ENCODE peak calls at places on chromosomes 7 and 10, in seven cellular contexts. W is HCT116, T is OCI-LY7, O is neural progenitor cell, A is SK-N-SH, V is PC-3, N is GM23338. F is an unnamed sample.

GRCh38 chr10:17375936-17376584 is 78.3 kb downstream of the ST8SIA6 start:
- DNase-seq in W (no peak), T (peak; percentile 22), O (peak; percentile 15), A (peak; percentile 16), V (no peak), N (peak; percentile 81), F (no peak)

GRCh38 chr7:152537639-152538038 is 101.8 kb upstream of the KMT2C start:
- DNase-seq in W (no peak), T (no peak), O (no peak), A (no peak), V (no peak), N (no peak), F (no peak)

GRCh38 chr10:59382831-59383295 is 20.5 kb upstream of the FAM13C start:
- DNase-seq in W (no peak), T (no peak), O (no peak), A (no peak), V (no peak), N (no peak), F (no peak)

GRCh38 chr10:118207470-118208007 is 134.6 kb downstream of the FAM204A start:
- DNase-seq in W (no peak), T (no peak), O (no peak), A (no peak), V (no peak), N (no peak), F (no peak)

GRCh38 chr10:68074404-68074774 is 694 bp downstream of the HERC4 start:
- DNase-seq in W (no peak), T (no peak), O (no peak), A (no peak), V (no peak), N (no peak), F (no peak)

GRCh38 chr10:97762816-97763215 is 9.0 kb downstream of the SFRP5 start:
- DNase-seq in W (no peak), T (no peak), O (peak; percentile 84), A (no peak), V (no peak), N (peak; percentile 82), F (no peak)

GRCh38 chr10:123560301-123561144 is 105.6 kb upstream of the GPR26 start:
- DNase-seq in W (no peak), T (no peak), O (no peak), A (no peak), V (no peak), N (no peak), F (no peak)

GRCh38 chr10:131094406-131095108 is 217.0 kb downstream of the TCERG1L start:
- DNase-seq in W (peak; percentile 18), T (no peak), O (no peak), A (no peak), V (peak; percentile 3), N (peak; percentile 34), F (peak; percentile 34)

GRCh38 chr7:20383351-20383750 is 52.7 kb downstream of the ITGB8 start:
- DNase-seq in W (no peak), T (no peak), O (no peak), A (no peak), V (peak; percentile 30), N (no peak), F (no peak)

GRCh38 chr7:90625562-90625961 is 29.4 kb downstream of the CDK14 start:
- DNase-seq in W (no peak), T (no peak), O (peak; percentile 80), A (peak; percentile 49), V (peak; percentile 13), N (peak; percentile 80), F (peak; percentile 78)

GRCh38 chr7:14691597-14692203 is 210.9 kb downstream of the DGKB start:
- DNase-seq in W (peak; percentile 32), T (peak; percentile 47), O (peak; percentile 68), A (peak; percentile 59), V (peak; percentile 57), N (peak; percentile 77), F (peak; percentile 67)

GRCh38 chr7:1849351-1849951 is 179.4 kb downstream of the ELFN1 start:
- DNase-seq in W (no peak), T (no peak), O (no peak), A (no peak), V (no peak), N (no peak), F (no peak)

GRCh38 chr10:120598377-120598776 is 141.3 kb downstream of the PLPP4 start:
- DNase-seq in W (no peak), T (no peak), O (peak; percentile 36), A (no peak), V (peak; percentile 21), N (no peak), F (no peak)

GRCh38 chr7:2869981-2870380 is 25.9 kb upstream of the GNA12 start:
- DNase-seq in W (no peak), T (no peak), O (no peak), A (no peak), V (no peak), N (no peak), F (no peak)

GRCh38 chr7:128591705-128592104 is 80.4 kb upstream of the GARIN1A start:
- DNase-seq in W (no peak), T (no peak), O (no peak), A (peak; percentile 61), V (no peak), N (no peak), F (no peak)

DNA sequence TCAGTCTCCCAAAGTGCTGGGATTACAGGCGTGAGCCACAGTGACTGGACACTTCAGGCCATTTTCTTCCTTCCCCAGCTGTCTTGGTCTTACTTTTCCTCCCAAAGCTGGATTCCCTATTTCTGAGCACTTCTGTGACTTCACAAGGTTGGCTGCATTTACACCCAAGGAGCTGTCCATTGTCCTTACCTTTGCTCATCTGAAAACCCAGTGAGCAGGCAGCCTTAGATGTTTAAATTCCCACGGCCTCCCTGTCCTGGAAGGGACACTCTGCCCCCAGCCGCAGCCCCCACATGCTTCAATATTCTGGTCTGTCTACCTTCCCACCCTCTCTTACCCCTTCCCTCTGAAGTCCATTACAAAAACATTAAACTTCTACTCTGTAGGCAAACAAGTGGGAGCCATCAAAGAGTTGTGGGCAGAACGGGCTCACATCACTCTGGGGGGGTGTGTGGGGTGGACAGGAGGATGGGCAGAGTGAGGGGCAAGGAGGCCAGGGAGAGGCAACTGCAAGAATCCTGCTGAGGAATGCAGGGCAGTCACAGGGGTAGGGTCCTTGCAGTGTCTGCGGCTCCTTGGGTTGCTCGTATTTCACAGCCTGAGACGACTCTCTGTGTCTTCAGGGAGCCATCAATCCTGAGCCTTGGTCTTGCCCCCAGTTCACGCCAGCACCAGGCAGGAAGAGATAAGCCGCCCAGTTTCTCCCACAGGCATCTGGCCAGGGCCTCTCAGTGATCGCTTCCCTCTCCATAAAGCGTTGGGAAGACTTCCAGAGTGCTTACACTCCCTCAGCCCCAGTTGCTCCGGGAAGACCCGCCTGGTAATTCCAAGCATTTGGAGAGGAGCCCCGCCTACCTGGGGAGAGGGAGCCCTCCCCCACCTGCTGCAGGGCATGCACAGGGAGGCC is 74.0 kb upstream of the EFCAB10 start:
- DNase-seq in W (no peak), T (no peak), O (peak; percentile 78), A (peak; percentile 57), V (peak; percentile 44), N (peak; percentile 95), F (peak; percentile 69)
- TF ChIP-seq EZH2phosphoT487 in W (no peak), T (no peak), O (no peak), A (no peak), V (no peak), N (no peak), F (no peak)

GRCh38 chr7:150451833-150452431 is 1.5 kb downstream of the GIMAP8 start:
- DNase-seq in W (no peak), T (no peak), O (no peak), A (no peak), V (no peak), N (no peak), F (no peak)

GRCh38 chr7:150450491-150450992 is at the start of gene GIMAP8:
- DNase-seq in W (no peak), T (no peak), O (no peak), A (no peak), V (no peak), N (peak; percentile 8), F (no peak)

GRCh38 chr7:150451097-150451793 is 815 bp downstream of the GIMAP8 start:
- DNase-seq in W (no peak), T (no peak), O (no peak), A (no peak), V (no peak), N (no peak), F (no peak)

GRCh38 chr7:150453892-150454291 is 3.5 kb downstream of the GIMAP8 start:
- DNase-seq in W (no peak), T (no peak), O (no peak), A (no peak), V (no peak), N (no peak), F (no peak)

GRCh38 chr7:150453186-150453585 is 2.8 kb downstream of the GIMAP8 start:
- DNase-seq in W (no peak), T (no peak), O (no peak), A (no peak), V (no peak), N (no peak), F (no peak)
- H3K4me3 ChIP-seq in W (no peak overlapping the region), T (no peak overlapping the region), O (no peak overlapping the region), A (no peak overlapping the region), V (no peak overlapping the region), N (no peak overlapping the region), F (no peak overlapping the region)

DNA sequence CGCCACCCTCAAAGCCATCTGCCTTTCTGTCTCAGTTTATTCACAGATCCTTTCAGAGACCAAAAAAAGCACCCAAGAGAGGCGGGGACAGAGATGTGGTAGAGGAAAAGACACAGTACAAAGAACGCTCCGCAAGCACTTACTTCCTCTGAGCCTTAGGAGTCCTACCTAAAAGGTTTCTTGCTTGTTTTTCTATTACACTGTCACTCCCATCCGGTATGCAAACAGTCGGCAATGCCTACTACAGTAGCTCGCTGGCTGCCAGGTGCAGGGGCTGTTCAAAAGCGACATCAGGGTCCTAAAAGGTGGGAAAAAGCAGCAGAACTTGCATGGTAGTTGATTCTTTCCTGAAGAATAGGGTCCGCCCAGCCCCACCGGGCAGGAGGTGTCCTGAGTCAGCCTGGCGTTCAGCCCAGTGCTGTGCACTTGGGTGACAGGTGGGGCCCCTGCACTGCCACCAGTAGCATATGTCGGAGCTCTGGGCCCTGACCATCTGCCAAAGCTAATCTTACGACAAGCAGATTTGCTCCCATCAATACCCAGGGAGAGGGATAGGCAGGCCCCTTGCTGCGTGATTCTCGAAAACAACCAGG is 685 bp downstream of the TECPR1 start:
- DNase-seq in W (no peak), T (peak; percentile 63), O (no peak), A (no peak), V (no peak), N (peak; percentile 45), F (no peak)
- TF ChIP-seq EZH2phosphoT487 in W (no peak), T (no peak), O (no peak), A (no peak), V (no peak), N (no peak), F (no peak)

DNA sequence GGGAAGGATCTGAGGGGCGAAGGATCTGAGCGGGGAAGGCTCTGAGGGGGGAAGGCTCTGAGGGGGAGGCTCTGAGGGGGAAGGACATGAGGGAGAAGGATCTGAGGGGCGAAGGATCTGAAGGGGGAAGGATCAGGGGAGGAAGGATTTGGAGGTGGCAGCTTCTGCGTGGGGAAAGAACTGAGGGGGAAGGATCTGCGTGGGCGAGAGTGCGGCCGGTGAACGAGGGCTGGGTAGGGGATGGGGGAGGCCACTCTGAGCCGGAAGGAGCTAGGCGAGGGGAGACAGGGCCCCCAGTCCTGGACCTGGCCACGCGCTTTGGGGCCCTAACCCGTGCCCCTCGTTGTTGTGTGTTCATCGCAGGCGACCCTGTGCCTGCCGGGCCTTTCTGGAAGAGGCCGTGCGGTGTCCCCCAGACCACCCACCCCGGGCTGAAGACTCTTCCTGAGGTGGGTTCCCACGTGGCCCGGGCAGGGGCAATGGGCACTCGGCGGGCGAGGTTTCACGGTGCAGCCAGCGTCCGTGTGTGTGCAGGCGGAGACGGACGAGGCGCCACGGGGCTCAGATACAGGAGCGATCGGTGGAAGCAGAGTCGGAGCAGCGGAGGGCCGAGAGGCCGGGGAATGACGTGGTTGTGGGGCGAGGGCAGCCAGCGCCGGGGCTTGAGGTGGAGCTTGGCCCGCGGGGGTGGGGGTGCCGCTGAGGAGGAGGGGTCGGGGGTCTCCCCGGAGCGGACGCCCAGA is 2.0 kb downstream of the CALY start:
- DNase-seq in W (no peak), T (no peak), O (peak; percentile 52), A (peak; percentile 70), V (no peak), N (peak; percentile 60), F (no peak)
- H3K4me3 ChIP-seq in W (no peak overlapping the region), T (no peak overlapping the region), O (peak overlapping the region; percentile 43), A (peak overlapping the region; percentile 30), V (no peak overlapping the region), N (peak overlapping the region; percentile 60), F (peak overlapping the region; percentile 63)